ENCODE peak calls at places on chromosomes 1 and 21, in eight cellular contexts. E is neuronal stem cell, Y is hepatocyte, F is GM23338, N is mesendoderm, R is PC-3, G is OCI-LY7, U is fibroblast of lung. T is an unnamed sample.

GRCh38 chr1:111515291-111516007 is 12.0 kb upstream of the ADORA3 start:
- DNase-seq in R (no peak), F (peak), U (peak), Y (no peak), G (no peak), E (no peak), N (no peak), T (no peak)

GRCh38 chr1:20061866-20062265 is 8.1 kb upstream of the PLA2G5 start:
- DNase-seq in R (no peak), U (no peak), E (no peak), Y (no peak), N (no peak), G (no peak), F (no peak), T (no peak)

GRCh38 chr1:228860911-228861829 is 125.9 kb downstream of the RHOU start:
- DNase-seq in U (peak), E (no peak), Y (peak), N (no peak), F (no peak), G (no peak), R (peak), T (no peak)

GRCh38 chr1:11064942-11065341 is 5.1 kb upstream of the SRM start:
- DNase-seq in F (no peak), N (no peak), Y (no peak), E (no peak), R (no peak), G (no peak), U (no peak), T (no peak)

GRCh38 chr21:42413500-42413899 is 9.8 kb downstream of the UBASH3A start:
- DNase-seq in N (no peak), Y (no peak), G (no peak), E (no peak), F (no peak), R (no peak), U (no peak), T (no peak)

GRCh38 chr1:116379674-116380498 is 6.8 kb downstream of the ATP1A1 start:
- DNase-seq in F (peak), Y (no peak), E (no peak), R (no peak), N (peak), U (no peak), G (no peak), T (no peak)

GRCh38 chr1:18373151-18373550 is 107.6 kb upstream of the KLHDC7A start:
- DNase-seq in E (no peak), G (no peak), F (no peak), N (no peak), R (no peak), Y (no peak), U (no peak), T (no peak)

GRCh38 chr1:43729816-43730463 is 22.6 kb downstream of the ST3GAL3 start:
- DNase-seq in Y (no peak), N (no peak), R (no peak), U (no peak), G (no peak), F (no peak), E (no peak), T (no peak)

GRCh38 chr1:245091171-245091621 is 63.6 kb upstream of the KIF26B start:
- DNase-seq in F (no peak), G (no peak), U (peak), N (no peak), E (no peak), R (no peak), Y (no peak), T (no peak)

GRCh38 chr1:39178541-39179431 is 25.7 kb upstream of the MACF1 start:
- DNase-seq in R (peak), Y (peak), U (no peak), F (no peak), G (no peak), N (peak), E (no peak), T (no peak)

GRCh38 chr1:119674835-119675289 is 26.8 kb upstream of the ZNF697 start:
- DNase-seq in R (peak), F (peak), Y (no peak), U (peak), G (no peak), E (no peak), N (peak), T (no peak)

GRCh38 chr1:68112835-68113243 is 62.4 kb upstream of the DIRAS3 start:
- DNase-seq in F (no peak), Y (no peak), G (no peak), N (no peak), R (peak), U (peak), E (no peak), T (no peak)

GRCh38 chr1:109083495-109083894 is 7.1 kb upstream of the TMEM167B start:
- DNase-seq in F (no peak), Y (no peak), R (no peak), N (no peak), G (no peak), U (no peak), E (no peak), T (no peak)

GRCh38 chr1:117632269-117633067 is 26.6 kb downstream of the TENT5C start:
- DNase-seq in E (no peak), F (peak), G (peak), U (no peak), R (peak), N (no peak), Y (peak), T (peak)

GRCh38 chr1:28176492-28177470 is at the start of gene PTAFR:
- DNase-seq in E (no peak), F (peak), R (no peak), Y (no peak), N (no peak), U (no peak), G (peak), T (no peak)

GRCh38 chr1:227793948-227794812 is 21.3 kb upstream of the PRSS38 start:
- DNase-seq in U (peak), E (peak), R (no peak), F (peak), Y (peak), N (peak), G (no peak), T (no peak)

GRCh38 chr1:76425843-76426145 is 351.2 kb downstream of the ST6GALNAC3 start:
- DNase-seq in N (no peak), E (no peak), F (no peak), U (peak), R (peak), Y (no peak), G (no peak), T (no peak)

GRCh38 chr1:64006276-64007051 is 197.0 kb upstream of the UBE2U start:
- DNase-seq in F (no peak), N (peak), G (no peak), E (no peak), U (peak), Y (peak), R (peak), T (no peak)

GRCh38 chr1:203219934-203220333 is 9.5 kb downstream of the CHIT1 start:
- DNase-seq in N (peak), Y (no peak), R (no peak), F (peak), E (peak), G (no peak), U (no peak), T (no peak)

GRCh38 chr1:70528591-70529333 is 117.7 kb downstream of the CTH start:
- DNase-seq in N (peak), G (peak), R (peak), Y (peak), F (peak), U (peak), E (peak), T (peak)

GRCh38 chr1:30232288-30232899 is 491.0 kb downstream of the MATN1 start:
- DNase-seq in G (peak), E (no peak), R (peak), Y (peak), U (no peak), N (peak), F (peak), T (peak)

GRCh38 chr1:182446033-182446669 is 3.8 kb upstream of the RGSL1 start:
- DNase-seq in Y (peak), G (peak), E (peak), R (peak), N (peak), F (peak), U (peak), T (peak)

GRCh38 chr1:211133393-211133840 is 531 bp downstream of the KCNH1 start:
- DNase-seq in F (peak), U (peak), Y (peak), N (peak), G (no peak), E (no peak), R (no peak), T (no peak)

GRCh38 chr21:29125199-29125598 is 5.2 kb upstream of the MAP3K7CL start:
- DNase-seq in R (no peak), F (no peak), E (no peak), G (peak), U (no peak), N (no peak), Y (no peak), T (peak)

GRCh38 chr1:68331117-68331865 is 99.0 kb upstream of the WLS start:
- DNase-seq in N (no peak), G (no peak), U (peak), Y (no peak), F (no peak), R (peak), E (no peak), T (no peak)

GRCh38 chr1:24759492-24759891 is 14.2 kb downstream of the CLIC4 start:
- DNase-seq in E (no peak), F (no peak), Y (no peak), R (no peak), U (no peak), G (no peak), N (no peak), T (no peak)

GRCh38 chr21:46124926-46125845 is 27.3 kb downstream of the COL6A2 start:
- DNase-seq in R (no peak), E (no peak), Y (no peak), N (no peak), G (no peak), U (no peak), F (no peak), T (no peak)

GRCh38 chr1:116310172-116310571 is 62.9 kb upstream of the ATP1A1 start:
- DNase-seq in R (no peak), N (no peak), F (no peak), G (no peak), E (no peak), Y (no peak), U (no peak), T (no peak)

DNA sequence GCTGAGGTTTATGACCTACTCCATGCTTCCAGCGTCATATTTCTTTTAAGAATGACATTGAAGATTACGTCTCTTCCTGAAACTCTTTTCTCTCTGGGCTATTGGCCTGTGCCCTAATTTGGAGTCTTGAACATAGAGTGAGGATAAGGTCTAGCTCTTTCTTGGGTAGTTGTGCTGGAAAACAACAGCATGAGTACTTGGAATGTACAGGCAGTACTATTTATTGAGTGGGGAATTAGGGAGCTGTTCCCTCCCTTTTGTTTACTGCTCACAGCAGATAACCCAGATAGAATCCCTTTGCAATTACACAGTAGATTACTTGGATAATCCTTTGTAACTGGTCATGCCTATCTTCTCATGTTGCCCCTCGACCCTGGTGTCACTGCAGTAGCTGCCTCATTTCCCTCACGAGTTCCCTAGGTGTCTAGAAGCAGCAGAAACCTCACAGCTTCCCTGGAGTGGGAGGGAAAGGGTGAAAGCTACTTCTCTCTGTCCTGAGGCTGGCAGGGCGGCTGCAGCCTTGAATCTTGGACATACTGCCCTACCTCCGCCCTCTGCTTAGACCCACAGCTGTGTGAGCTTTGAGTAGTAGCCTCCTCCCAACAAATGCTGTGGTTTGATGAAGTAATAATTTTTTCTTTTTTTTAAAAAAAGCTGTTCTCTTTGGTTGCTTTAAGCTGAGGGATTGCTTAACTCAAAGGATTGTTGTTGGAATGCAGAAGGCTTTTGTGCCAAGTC is 70.5 kb downstream of the FGGY start:
- DNase-seq in Y (peak), F (no peak), N (peak), R (no peak), E (no peak), G (no peak), U (peak), T (no peak)
- H3K4me2 ChIP-seq in Y (no peak), F (no peak), N (no peak), R (no peak), E (no peak), G (no peak), U (peak), T (no peak)

DNA sequence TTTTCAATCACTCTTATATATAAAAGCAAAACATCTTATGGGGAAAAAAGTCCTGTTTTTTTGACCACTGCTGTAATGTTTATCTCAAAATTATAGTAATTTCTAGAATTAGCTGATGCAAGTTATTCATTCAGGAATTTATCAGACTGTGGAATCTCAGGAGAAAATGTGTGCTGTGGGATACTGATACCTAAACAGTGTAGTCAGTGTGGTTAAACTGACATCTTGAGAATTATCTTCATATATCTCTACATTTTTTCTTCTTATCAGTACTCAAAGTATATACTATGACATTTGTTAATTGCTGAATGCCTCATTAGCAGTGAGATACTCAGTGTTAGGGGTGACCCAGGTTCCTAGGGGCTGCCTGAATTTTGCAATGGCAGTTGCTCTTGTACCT is 839.3 kb downstream of the KCNT2 start:
- DNase-seq in N (no peak), F (no peak), E (no peak), U (no peak), G (no peak), R (no peak), Y (no peak), T (no peak)
- H3K4me2 ChIP-seq in N (no peak), F (no peak), E (no peak), U (no peak), G (no peak), R (no peak), Y (no peak), T (no peak)

DNA sequence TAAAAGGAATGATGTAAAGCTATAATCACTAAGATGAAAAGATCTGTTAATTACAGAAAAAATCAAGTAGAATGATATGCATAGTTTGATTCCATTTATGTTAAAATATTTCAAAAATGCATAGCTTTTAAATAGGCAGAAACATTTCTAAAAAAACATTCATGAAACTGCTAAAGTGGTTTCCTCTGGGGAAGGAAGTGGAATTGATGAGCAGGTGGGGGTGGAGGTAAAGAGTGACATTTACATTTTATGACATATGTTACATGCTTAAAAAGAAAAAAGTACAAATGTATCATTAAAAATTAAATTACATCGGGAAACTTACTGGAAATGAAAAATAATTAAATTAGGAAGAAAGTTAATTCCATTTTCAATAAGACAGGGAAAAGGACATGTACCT is 42.8 kb upstream of the JAK1 start:
- DNase-seq in F (no peak), U (no peak), G (no peak), N (no peak), E (no peak), Y (no peak), R (no peak), T (peak)
- H3K4me2 ChIP-seq in F (no peak), U (no peak), G (peak), N (no peak), E (no peak), Y (no peak), R (no peak), T (peak)

GRCh38 chr1:51969038-51969705 is 21.3 kb downstream of the RAB3B start:
- DNase-seq in F (no peak), E (no peak), G (no peak), N (no peak), R (peak), U (peak), Y (peak), T (no peak)
- H3K4me2 ChIP-seq in F (no peak), E (no peak), G (no peak), N (no peak), R (peak), U (peak), Y (peak), T (no peak)

GRCh38 chr1:222239130-222239529 is 308.8 kb downstream of the HHIPL2 start:
- DNase-seq in R (no peak), N (no peak), G (no peak), Y (no peak), E (no peak), F (no peak), U (no peak), T (no peak)
- H3K4me2 ChIP-seq in R (no peak), N (no peak), G (no peak), Y (no peak), E (no peak), F (no peak), U (no peak), T (no peak)

DNA sequence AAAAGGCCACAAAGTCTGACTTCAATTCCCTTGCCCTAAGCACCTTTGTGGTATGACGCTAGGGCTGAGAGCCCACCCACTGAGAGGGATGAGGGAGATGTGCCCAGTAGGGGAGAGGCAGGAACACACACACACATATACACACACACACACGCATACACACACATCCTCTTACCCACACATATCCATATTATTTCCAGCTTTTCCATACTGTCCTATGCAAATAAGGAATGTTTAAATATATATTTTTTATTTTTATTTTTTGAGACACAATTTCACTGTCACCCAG is 3.0 kb downstream of the RAB25 start:
- DNase-seq in N (no peak), G (no peak), R (no peak), U (peak), Y (peak), F (no peak), E (no peak), T (no peak)
- H3K4me2 ChIP-seq in N (no peak), G (no peak), R (no peak), U (no peak), Y (no peak), F (no peak), E (no peak), T (no peak)